ENCODE peak calls at places on chromosomes 3 and 15, in ten cellular contexts. F is lower leg skin; M is AG09319; D is GM13977; E is cardiac muscle cell; X is CD8-positive, alpha-beta T cell; A is mesothelial cell of epicardium; G is left ventricle myocardium inferior; W is nephron progenitor cell; K is pancreas. Y is an unnamed sample.

GRCh38 chr3:111695584-111696213 is 100.6 kb upstream of the ZBED2 start:
- DNase-seq in F (no peak), M (peak), D (no peak), E (peak), X (no peak), A (no peak), G (no peak), W (no peak), K (no peak), Y (no peak)

GRCh38 chr15:29921130-29921601 is 98.9 kb upstream of the TJP1 start:
- DNase-seq in F (no peak), M (no peak), D (no peak), E (no peak), X (no peak), A (no peak), G (no peak), W (no peak), K (no peak), Y (no peak)

GRCh38 chr3:58657571-58658141 is 8.9 kb downstream of the FAM3D start:
- DNase-seq in F (no peak), M (no peak), D (no peak), E (no peak), X (no peak), A (no peak), G (no peak), W (no peak), K (no peak), Y (no peak)

GRCh38 chr3:54850484-54851003 is 77.3 kb downstream of the LRTM1 start:
- DNase-seq in F (no peak), M (no peak), D (no peak), E (no peak), X (no peak), A (no peak), G (no peak), W (no peak), K (no peak), Y (no peak)

GRCh38 chr3:58336135-58336882 is 3.6 kb downstream of the PXK start:
- DNase-seq in F (no peak), M (no peak), D (no peak), E (peak), X (no peak), A (no peak), G (no peak), W (no peak), K (no peak), Y (no peak)

GRCh38 chr3:53195602-53196574 is 34.9 kb downstream of the PRKCD start:
- DNase-seq in F (no peak), M (no peak), D (peak), E (peak), X (peak), A (peak), G (peak), W (peak), K (peak), Y (peak)

GRCh38 chr3:66747251-66747650 is 246.4 kb upstream of the LRIG1 start:
- DNase-seq in F (no peak), M (no peak), D (no peak), E (no peak), X (no peak), A (no peak), G (no peak), W (no peak), K (no peak), Y (no peak)

GRCh38 chr15:25670025-25670554 is 193.0 kb downstream of the ATP10A start:
- DNase-seq in F (peak), M (no peak), D (no peak), E (peak), X (no peak), A (peak), G (peak), W (peak), K (peak), Y (no peak)

GRCh38 chr3:32109256-32109655 is 2.8 kb downstream of the GPD1L start:
- DNase-seq in F (peak), M (peak), D (no peak), E (peak), X (no peak), A (no peak), G (peak), W (no peak), K (peak), Y (no peak)

GRCh38 chr3:110067527-110067926 is 730.2 kb upstream of the DPPA4 start:
- DNase-seq in F (no peak), M (no peak), D (no peak), E (no peak), X (no peak), A (no peak), G (no peak), W (no peak), K (no peak), Y (no peak)

GRCh38 chr15:39133201-39133600 is 447.7 kb upstream of the THBS1 start:
- DNase-seq in F (no peak), M (peak), D (no peak), E (peak), X (no peak), A (no peak), G (no peak), W (no peak), K (no peak), Y (no peak)

GRCh38 chr3:188687389-188687788 is 484.4 kb upstream of the TPRG1 start:
- DNase-seq in F (no peak), M (no peak), D (no peak), E (peak), X (no peak), A (no peak), G (no peak), W (no peak), K (no peak), Y (no peak)

GRCh38 chr15:62606376-62607164 is 436.0 kb upstream of the TPM1 start:
- DNase-seq in F (no peak), M (peak), D (no peak), E (peak), X (no peak), A (no peak), G (no peak), W (no peak), K (no peak), Y (no peak)

GRCh38 chr3:131393868-131394267 is 12.3 kb downstream of the NUDT16 start:
- DNase-seq in F (no peak), M (no peak), D (no peak), E (no peak), X (no peak), A (no peak), G (no peak), W (no peak), K (no peak), Y (no peak)

GRCh38 chr15:35173444-35174118 is 88.5 kb upstream of the NANOGP8 start:
- DNase-seq in F (no peak), M (no peak), D (no peak), E (peak), X (no peak), A (no peak), G (no peak), W (no peak), K (no peak), Y (no peak)

GRCh38 chr3:152258448-152259302 is 10.1 kb upstream of the MBNL1 start:
- DNase-seq in F (peak), M (peak), D (no peak), E (peak), X (peak), A (no peak), G (peak), W (no peak), K (peak), Y (no peak)

GRCh38 chr15:80309769-80310384 is 57.9 kb upstream of the CTXND1 start:
- DNase-seq in F (no peak), M (peak), D (no peak), E (peak), X (no peak), A (no peak), G (no peak), W (peak), K (peak), Y (no peak)

GRCh38 chr3:69811452-69812401 is 72.5 kb downstream of the MITF start:
- DNase-seq in F (no peak), M (no peak), D (no peak), E (no peak), X (no peak), A (no peak), G (no peak), W (no peak), K (no peak), Y (no peak)

GRCh38 chr15:64515196-64515595 is 54.8 kb downstream of the ZNF609 start:
- DNase-seq in F (no peak), M (no peak), D (no peak), E (no peak), X (no peak), A (no peak), G (no peak), W (no peak), K (no peak), Y (no peak)

GRCh38 chr3:118772036-118773030 is 262.3 kb downstream of the IGSF11 start:
- DNase-seq in F (no peak), M (no peak), D (peak), E (no peak), X (no peak), A (no peak), G (no peak), W (no peak), K (peak), Y (peak)

GRCh38 chr15:27774191-27774590 is 324.9 kb downstream of the OCA2 start:
- DNase-seq in F (no peak), M (no peak), D (no peak), E (no peak), X (no peak), A (no peak), G (no peak), W (no peak), K (no peak), Y (no peak)

GRCh38 chr15:74193305-74193718 is 9.3 kb downstream of the STRA6 start:
- DNase-seq in F (no peak), M (no peak), D (no peak), E (peak), X (no peak), A (no peak), G (no peak), W (no peak), K (no peak), Y (no peak)

GRCh38 chr3:53708001-53708621 is 138.1 kb downstream of the CHDH start:
- DNase-seq in F (peak), M (no peak), D (no peak), E (no peak), X (no peak), A (no peak), G (no peak), W (no peak), K (no peak), Y (no peak)

GRCh38 chr3:191361456-191361855 is 31.1 kb upstream of the UTS2B start:
- DNase-seq in F (no peak), M (no peak), D (no peak), E (no peak), X (no peak), A (no peak), G (no peak), W (no peak), K (no peak), Y (no peak)

GRCh38 chr15:67047149-67047661 is 18.2 kb upstream of the SMAD3 start:
- DNase-seq in F (no peak), M (no peak), D (no peak), E (no peak), X (no peak), A (no peak), G (no peak), W (no peak), K (no peak), Y (no peak)

GRCh38 chr3:187110156-187110555 is 29.1 kb downstream of the RPL39L start:
- DNase-seq in F (no peak), M (no peak), D (no peak), E (no peak), X (no peak), A (no peak), G (no peak), W (no peak), K (no peak), Y (no peak)

GRCh38 chr3:11015369-11015768 is 22.8 kb downstream of the SLC6A1 start:
- DNase-seq in F (no peak), M (no peak), D (no peak), E (no peak), X (no peak), A (no peak), G (no peak), W (no peak), K (no peak), Y (no peak)
- TF ChIP-seq CTCF in F (no peak), M (no peak), D (no peak), E (no peak), X (no peak), A (no peak), G (no peak), W (no peak), K (no peak), Y (no peak)

GRCh38 chr3:23806322-23807160 is 786 bp downstream of the UBE2E1 start:
- DNase-seq in F (no peak), M (no peak), D (peak), E (no peak), X (no peak), A (peak), G (peak), W (peak), K (peak), Y (peak)

GRCh38 chr3:23805881-23806321 is at the start of gene UBE2E1:
- DNase-seq in F (peak), M (peak), D (peak), E (peak), X (peak), A (peak), G (peak), W (peak), K (peak), Y (peak)

GRCh38 chr3:23804441-23805227 is 1.1 kb upstream of the UBE2E1 start:
- DNase-seq in F (no peak), M (no peak), D (no peak), E (no peak), X (no peak), A (no peak), G (no peak), W (peak), K (no peak), Y (no peak)

GRCh38 chr3:23807161-23808015 is 1.6 kb downstream of the UBE2E1 start:
- DNase-seq in F (no peak), M (peak), D (peak), E (peak), X (no peak), A (no peak), G (no peak), W (no peak), K (no peak), Y (peak)

DNA sequence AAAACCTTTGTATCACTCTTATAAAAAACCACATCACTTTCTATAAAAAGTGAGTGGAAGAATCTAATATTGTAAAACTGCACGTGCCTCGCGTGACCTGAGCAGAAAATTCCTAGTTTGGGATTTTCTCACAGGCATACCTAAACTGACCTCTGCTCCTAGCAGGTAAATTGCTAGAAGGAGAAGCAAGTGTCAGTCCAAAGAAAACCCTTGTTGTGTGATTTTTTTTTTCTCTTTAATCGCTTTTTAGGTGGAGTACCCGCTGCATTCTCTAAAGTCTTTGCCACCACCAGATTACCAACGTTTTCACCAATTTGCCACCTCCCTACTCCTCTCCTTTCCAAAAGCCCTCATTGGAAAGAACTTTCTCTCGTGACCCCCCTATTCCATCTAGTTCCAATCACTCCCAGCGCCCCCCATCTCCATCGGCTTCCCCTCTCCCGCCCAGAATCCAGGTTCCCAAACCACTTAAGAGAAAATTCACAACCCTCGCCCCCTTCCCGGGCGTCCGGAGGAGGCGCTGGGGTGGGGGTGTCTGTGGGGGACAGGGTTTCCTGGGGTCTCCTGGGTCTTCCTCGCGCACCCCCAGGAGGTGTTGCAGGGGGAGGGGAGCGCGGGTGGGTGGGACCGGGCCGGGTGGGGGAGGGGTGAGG is 401 bp upstream of the UBE2E1 start:
- DNase-seq in F (no peak), M (no peak), D (no peak), E (no peak), X (no peak), A (peak), G (no peak), W (no peak), K (no peak), Y (no peak)
- TF ChIP-seq CTCF in F (no peak), M (no peak), D (no peak), E (no peak), X (no peak), A (no peak), G (no peak), W (no peak), K (no peak), Y (no peak)

DNA sequence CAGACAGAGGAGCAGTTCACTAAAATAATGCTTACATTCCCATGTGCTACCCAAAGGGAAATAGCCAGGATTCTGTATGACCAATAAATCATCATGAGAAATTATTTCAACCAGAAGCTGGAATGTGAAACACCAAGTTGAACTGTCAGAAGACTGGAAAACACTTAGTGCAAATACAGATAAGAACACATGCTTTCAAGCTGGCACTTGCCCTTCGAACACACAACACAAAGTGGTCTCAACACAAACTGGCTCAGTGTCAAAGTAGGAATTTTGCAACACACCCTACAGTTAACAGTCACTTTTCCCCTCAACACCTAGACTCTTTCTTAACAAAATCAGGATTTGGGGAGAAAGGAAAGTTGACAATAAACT is 1.3 kb downstream of the FSD2 start:
- DNase-seq in F (no peak), M (no peak), D (no peak), E (peak), X (no peak), A (no peak), G (no peak), W (no peak), K (no peak), Y (no peak)
- TF ChIP-seq CTCF in F (no peak), M (no peak), D (no peak), E (no peak), X (no peak), A (no peak), G (no peak), W (no peak), K (no peak), Y (no peak)

DNA sequence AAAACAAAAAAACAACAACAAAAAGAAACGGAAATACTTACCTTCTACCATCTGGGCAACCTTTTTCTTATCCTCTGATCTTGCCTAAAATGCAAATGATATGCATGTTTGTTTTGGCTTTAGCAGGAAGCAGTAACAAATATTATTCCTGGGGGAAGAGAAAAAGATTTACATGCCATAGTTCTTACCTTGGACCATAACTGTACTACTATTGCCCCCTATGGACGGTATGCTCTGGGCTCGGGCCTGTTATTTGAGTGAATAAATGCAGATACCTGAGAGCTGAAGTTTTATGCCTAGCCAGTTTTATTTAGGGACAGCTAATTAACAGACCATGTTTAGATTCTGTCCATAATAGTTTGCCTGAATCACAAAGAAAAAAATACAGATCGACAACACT is 12.6 kb upstream of the STARD5 start:
- DNase-seq in F (no peak), M (no peak), D (peak), E (peak), X (peak), A (no peak), G (no peak), W (no peak), K (no peak), Y (peak)
- TF ChIP-seq CTCF in F (no peak), M (peak), D (peak), E (peak), X (peak), A (no peak), G (peak), W (no peak), K (no peak), Y (peak)

Y was measured in GM13976.